ENCODE peak calls at places on chromosome 7, in seven cellular contexts. A is H7; D is hippocampal formation; Z is HS-27A; F is WERI-Rb-1; Q is SJSA1; K is activated CD4-positive, alpha-beta T cell treated with anti-CD3 and anti-CD28 coated beads, Interleukin-2, amount 50 U/mL, for 24 hours. C is an unnamed sample.

GRCh38 chr7:105871142-105871541 is 5.3 kb downstream of the ATXN7L1 start:
- DNase-seq in A (no peak), D (no peak), Z (no peak), F (no peak), Q (no peak), K (no peak), C (no peak)

GRCh38 chr7:54825368-54825767 is 66.4 kb upstream of the SEC61G start:
- DNase-seq in A (no peak), D (no peak), Z (no peak), F (no peak), Q (no peak), K (no peak), C (no peak)

GRCh38 chr7:120070201-120070600 is 202.8 kb upstream of the KCND2 start:
- DNase-seq in A (no peak), D (no peak), Z (no peak), F (no peak), Q (no peak), K (no peak), C (no peak)

GRCh38 chr7:39749177-39749576 is 125.8 kb downstream of the RALA start:
- DNase-seq in A (no peak), D (no peak), Z (peak), F (no peak), Q (peak), K (no peak), C (no peak)

GRCh38 chr7:97871659-97872024 is 566 bp downstream of the ASNS start:
- DNase-seq in A (peak), D (no peak), Z (no peak), F (peak), Q (no peak), K (peak), C (no peak)

GRCh38 chr7:146090023-146090645 is 26.5 kb upstream of the CNTNAP2 start:
- DNase-seq in A (peak), D (no peak), Z (no peak), F (no peak), Q (no peak), K (no peak), C (peak)

GRCh38 chr7:1620835-1621234 is 49.2 kb upstream of the ELFN1 start:
- DNase-seq in A (peak), D (no peak), Z (no peak), F (no peak), Q (no peak), K (no peak), C (no peak)

GRCh38 chr7:36677769-36678435 is 46.4 kb downstream of the AOAH start:
- DNase-seq in A (no peak), D (no peak), Z (no peak), F (no peak), Q (no peak), K (peak), C (no peak)

GRCh38 chr7:128827248-128827958 is 2.8 kb upstream of the FLNC start:
- DNase-seq in A (peak), D (no peak), Z (no peak), F (no peak), Q (peak), K (no peak), C (no peak)

GRCh38 chr7:14021069-14021468 is 31.6 kb upstream of the ETV1 start:
- DNase-seq in A (no peak), D (no peak), Z (peak), F (no peak), Q (peak), K (no peak), C (no peak)

GRCh38 chr7:2104716-2105115 is 128.0 kb downstream of the MAD1L1 start:
- DNase-seq in A (no peak), D (no peak), Z (no peak), F (peak), Q (no peak), K (no peak), C (no peak)

GRCh38 chr7:87413951-87414381 is 61.5 kb downstream of the ABCB4 start:
- DNase-seq in A (no peak), D (no peak), Z (no peak), F (peak), Q (peak), K (no peak), C (no peak)